ENCODE peak calls at places on chromosomes 16 and 17, in eight cellular contexts. One of them, this sample, is unnamed.

GRCh38 chr16:69179255-69180010 is 7.5 kb upstream of the SNTB2 start:
- DNase-seq in CD8-positive, alpha-beta T cell: no peak
- DNase-seq in AG10803: peak; percentile 95
- DNase-seq in lung: peak; percentile 80
- DNase-seq in bronchial epithelial cell: peak; percentile 43
- DNase-seq in Peyer's patch: peak; percentile 76
- DNase-seq in neural progenitor cell: no peak
- DNase-seq in fibroblast of mammary gland: peak; percentile 96
- DNase-seq in this sample: peak; percentile 51

GRCh38 chr17:41965694-41966375 is 760 bp upstream of the CNP start:
- DNase-seq in bronchial epithelial cell: peak; percentile 94
- DNase-seq in Peyer's patch: peak; percentile 90
- DNase-seq in CD8-positive, alpha-beta T cell: peak; percentile 72
- DNase-seq in neural progenitor cell: peak; percentile 79
- DNase-seq in fibroblast of mammary gland: peak; percentile 31
- DNase-seq in lung: peak; percentile 86
- DNase-seq in AG10803: peak; percentile 43
- DNase-seq in this sample: peak; percentile 98

GRCh38 chr17:68707032-68707431 is 105.9 kb upstream of the FAM20A start:
- DNase-seq in Peyer's patch: no peak
- DNase-seq in fibroblast of mammary gland: peak; percentile 93
- DNase-seq in AG10803: peak; percentile 86
- DNase-seq in CD8-positive, alpha-beta T cell: no peak
- DNase-seq in bronchial epithelial cell: peak; percentile 69
- DNase-seq in neural progenitor cell: peak; percentile 10
- DNase-seq in lung: no peak
- DNase-seq in this sample: peak; percentile 76

GRCh38 chr16:86676216-86676800 is 98.0 kb downstream of the FOXL1 start:
- DNase-seq in bronchial epithelial cell: peak; percentile 99
- DNase-seq in lung: no peak
- DNase-seq in Peyer's patch: no peak
- DNase-seq in AG10803: peak; percentile 64
- DNase-seq in neural progenitor cell: no peak
- DNase-seq in CD8-positive, alpha-beta T cell: no peak
- DNase-seq in fibroblast of mammary gland: peak; percentile 93
- DNase-seq in this sample: peak; percentile 95

GRCh38 chr16:64705443-64705842 is 416.4 kb downstream of the CDH11 start:
- DNase-seq in fibroblast of mammary gland: no peak
- DNase-seq in Peyer's patch: no peak
- DNase-seq in neural progenitor cell: no peak
- DNase-seq in CD8-positive, alpha-beta T cell: no peak
- DNase-seq in AG10803: peak; percentile 20
- DNase-seq in bronchial epithelial cell: no peak
- DNase-seq in lung: no peak
- DNase-seq in this sample: no peak

GRCh38 chr16:87196229-87196628 is 121.0 kb downstream of the C16orf95 start:
- DNase-seq in lung: no peak
- DNase-seq in Peyer's patch: no peak
- DNase-seq in bronchial epithelial cell: no peak
- DNase-seq in CD8-positive, alpha-beta T cell: no peak
- DNase-seq in neural progenitor cell: no peak
- DNase-seq in fibroblast of mammary gland: no peak
- DNase-seq in AG10803: no peak
- DNase-seq in this sample: no peak

GRCh38 chr16:2532494-2533141 is 1.4 kb upstream of the CEMP1 start:
- DNase-seq in lung: peak; percentile 83
- DNase-seq in AG10803: peak; percentile 42
- DNase-seq in neural progenitor cell: peak; percentile 22
- DNase-seq in CD8-positive, alpha-beta T cell: peak; percentile 75
- DNase-seq in fibroblast of mammary gland: peak; percentile 56
- DNase-seq in bronchial epithelial cell: peak; percentile 54
- DNase-seq in Peyer's patch: peak; percentile 94
- DNase-seq in this sample: peak; percentile 84

GRCh38 chr17:14276535-14277250 is 24.2 kb upstream of the HS3ST3B1 start:
- DNase-seq in AG10803: no peak
- DNase-seq in bronchial epithelial cell: no peak
- DNase-seq in neural progenitor cell: no peak
- DNase-seq in Peyer's patch: no peak
- DNase-seq in lung: no peak
- DNase-seq in fibroblast of mammary gland: no peak
- DNase-seq in CD8-positive, alpha-beta T cell: no peak
- DNase-seq in this sample: no peak

GRCh38 chr16:80899804-80900592 is 95.6 kb upstream of the CDYL2 start:
- DNase-seq in AG10803: peak; percentile 34
- DNase-seq in neural progenitor cell: no peak
- DNase-seq in fibroblast of mammary gland: peak; percentile 94
- DNase-seq in lung: peak; percentile 66
- DNase-seq in Peyer's patch: peak; percentile 63
- DNase-seq in bronchial epithelial cell: peak; percentile 52
- DNase-seq in CD8-positive, alpha-beta T cell: no peak
- DNase-seq in this sample: peak; percentile 7

GRCh38 chr16:35492225-35492624 is 2032.8 kb downstream of the TP53TG3F start:
- DNase-seq in CD8-positive, alpha-beta T cell: no peak
- DNase-seq in fibroblast of mammary gland: no peak
- DNase-seq in AG10803: no peak
- DNase-seq in Peyer's patch: no peak
- DNase-seq in lung: no peak
- DNase-seq in bronchial epithelial cell: no peak
- DNase-seq in neural progenitor cell: no peak
- DNase-seq in this sample: no peak

GRCh38 chr16:937723-938122 is 33.1 kb downstream of the LMF1 start:
- DNase-seq in lung: no peak
- DNase-seq in Peyer's patch: no peak
- DNase-seq in bronchial epithelial cell: no peak
- DNase-seq in AG10803: no peak
- DNase-seq in CD8-positive, alpha-beta T cell: no peak
- DNase-seq in fibroblast of mammary gland: no peak
- DNase-seq in neural progenitor cell: no peak
- DNase-seq in this sample: no peak

GRCh38 chr17:47643116-47643515 is 6.6 kb upstream of the KPNB1 start:
- DNase-seq in lung: no peak
- DNase-seq in CD8-positive, alpha-beta T cell: no peak
- DNase-seq in bronchial epithelial cell: peak; percentile 38
- DNase-seq in AG10803: no peak
- DNase-seq in fibroblast of mammary gland: peak; percentile 27
- DNase-seq in Peyer's patch: no peak
- DNase-seq in neural progenitor cell: no peak
- DNase-seq in this sample: peak; percentile 50

GRCh38 chr17:66167189-66167815 is 24.6 kb downstream of the CEP112 start:
- DNase-seq in CD8-positive, alpha-beta T cell: no peak
- DNase-seq in AG10803: peak; percentile 3
- DNase-seq in Peyer's patch: no peak
- DNase-seq in fibroblast of mammary gland: no peak
- DNase-seq in bronchial epithelial cell: no peak
- DNase-seq in neural progenitor cell: no peak
- DNase-seq in lung: no peak
- DNase-seq in this sample: no peak

GRCh38 chr17:55440391-55440790 is 18.8 kb upstream of the MMD start:
- DNase-seq in lung: no peak
- DNase-seq in CD8-positive, alpha-beta T cell: no peak
- DNase-seq in neural progenitor cell: no peak
- DNase-seq in fibroblast of mammary gland: no peak
- DNase-seq in AG10803: no peak
- DNase-seq in Peyer's patch: no peak
- DNase-seq in bronchial epithelial cell: peak; percentile 82
- DNase-seq in this sample: peak; percentile 92

GRCh38 chr17:3590768-3591167 is 18.4 kb downstream of the TRPV1 start:
- DNase-seq in CD8-positive, alpha-beta T cell: no peak
- DNase-seq in lung: no peak
- DNase-seq in AG10803: no peak
- DNase-seq in neural progenitor cell: no peak
- DNase-seq in fibroblast of mammary gland: no peak
- DNase-seq in Peyer's patch: no peak
- DNase-seq in bronchial epithelial cell: no peak
- DNase-seq in this sample: no peak

GRCh38 chr17:77404812-77405581 is 264.2 kb downstream of the SEC14L1 start:
- DNase-seq in bronchial epithelial cell: peak; percentile 75
- DNase-seq in CD8-positive, alpha-beta T cell: peak; percentile 89
- DNase-seq in neural progenitor cell: no peak
- DNase-seq in fibroblast of mammary gland: peak; percentile 79
- DNase-seq in AG10803: peak; percentile 83
- DNase-seq in Peyer's patch: peak; percentile 95
- DNase-seq in lung: peak; percentile 64
- DNase-seq in this sample: peak; percentile 69

GRCh38 chr16:70522216-70523000 is 946 bp downstream of the COG4 start:
- DNase-seq in AG10803: no peak
- DNase-seq in bronchial epithelial cell: no peak
- DNase-seq in lung: no peak
- DNase-seq in neural progenitor cell: no peak
- DNase-seq in CD8-positive, alpha-beta T cell: no peak
- DNase-seq in Peyer's patch: no peak
- DNase-seq in fibroblast of mammary gland: no peak
- DNase-seq in this sample: no peak

GRCh38 chr16:8469102-8469778 is 121.1 kb downstream of the TMEM114 start:
- DNase-seq in Peyer's patch: no peak
- DNase-seq in bronchial epithelial cell: no peak
- DNase-seq in CD8-positive, alpha-beta T cell: no peak
- DNase-seq in lung: no peak
- DNase-seq in AG10803: no peak
- DNase-seq in neural progenitor cell: no peak
- DNase-seq in fibroblast of mammary gland: no peak
- DNase-seq in this sample: no peak

GRCh38 chr16:49095539-49095938 is 186.1 kb downstream of the CBLN1 start:
- DNase-seq in bronchial epithelial cell: no peak
- DNase-seq in Peyer's patch: no peak
- DNase-seq in fibroblast of mammary gland: no peak
- DNase-seq in CD8-positive, alpha-beta T cell: no peak
- DNase-seq in lung: no peak
- DNase-seq in neural progenitor cell: no peak
- DNase-seq in AG10803: no peak
- DNase-seq in this sample: no peak

GRCh38 chr17:60675997-60676396 is 1.7 kb upstream of the BCAS3 start:
- DNase-seq in bronchial epithelial cell: no peak
- DNase-seq in neural progenitor cell: no peak
- DNase-seq in AG10803: no peak
- DNase-seq in lung: no peak
- DNase-seq in CD8-positive, alpha-beta T cell: no peak
- DNase-seq in Peyer's patch: no peak
- DNase-seq in fibroblast of mammary gland: no peak
- DNase-seq in this sample: no peak

GRCh38 chr17:35729405-35729833 is 2.0 kb upstream of the RASL10B start:
- DNase-seq in neural progenitor cell: peak; percentile 79
- DNase-seq in AG10803: no peak
- DNase-seq in bronchial epithelial cell: no peak
- DNase-seq in fibroblast of mammary gland: no peak
- DNase-seq in CD8-positive, alpha-beta T cell: no peak
- DNase-seq in Peyer's patch: no peak
- DNase-seq in lung: no peak
- DNase-seq in this sample: no peak

GRCh38 chr16:15483857-15484256 is 49.5 kb downstream of the BMERB1 start:
- DNase-seq in bronchial epithelial cell: no peak
- DNase-seq in neural progenitor cell: no peak
- DNase-seq in Peyer's patch: no peak
- DNase-seq in lung: no peak
- DNase-seq in CD8-positive, alpha-beta T cell: no peak
- DNase-seq in fibroblast of mammary gland: no peak
- DNase-seq in AG10803: no peak
- DNase-seq in this sample: no peak

GRCh38 chr17:1147664-1148063 is 32.1 kb downstream of the ABR start:
- DNase-seq in lung: peak; percentile 65
- DNase-seq in fibroblast of mammary gland: peak; percentile 56
- DNase-seq in Peyer's patch: peak; percentile 87
- DNase-seq in CD8-positive, alpha-beta T cell: no peak
- DNase-seq in AG10803: peak; percentile 20
- DNase-seq in neural progenitor cell: peak; percentile 78
- DNase-seq in bronchial epithelial cell: peak; percentile 78
- DNase-seq in this sample: peak; percentile 79
- TF ChIP-seq CTCF in lung: no peak
- TF ChIP-seq CTCF in fibroblast of mammary gland: peak; percentile 52
- TF ChIP-seq CTCF in Peyer's patch: no peak
- TF ChIP-seq CTCF in CD8-positive, alpha-beta T cell: no peak
- TF ChIP-seq CTCF in AG10803: peak; percentile 39
- TF ChIP-seq CTCF in neural progenitor cell: peak; percentile 65
- TF ChIP-seq CTCF in bronchial epithelial cell: peak; percentile 86
- TF ChIP-seq CTCF in this sample: peak; percentile 85

GRCh38 chr17:18262111-18262510 is 1.6 kb downstream of the MIEF2 start:
- DNase-seq in bronchial epithelial cell: peak; percentile 33
- DNase-seq in CD8-positive, alpha-beta T cell: no peak
- DNase-seq in lung: no peak
- DNase-seq in neural progenitor cell: no peak
- DNase-seq in fibroblast of mammary gland: no peak
- DNase-seq in Peyer's patch: no peak
- DNase-seq in AG10803: no peak
- DNase-seq in this sample: peak; percentile 26
- H3K4me3 ChIP-seq in bronchial epithelial cell: no peak overlapping the region
- H3K4me3 ChIP-seq in CD8-positive, alpha-beta T cell: no peak overlapping the region
- H3K4me3 ChIP-seq in lung: no peak overlapping the region
- H3K4me3 ChIP-seq in neural progenitor cell: no peak overlapping the region
- H3K4me3 ChIP-seq in fibroblast of mammary gland: no peak overlapping the region
- H3K4me3 ChIP-seq in Peyer's patch: no peak overlapping the region
- H3K4me3 ChIP-seq in AG10803: no peak overlapping the region
- H3K4me3 ChIP-seq in this sample: no peak overlapping the region

DNA sequence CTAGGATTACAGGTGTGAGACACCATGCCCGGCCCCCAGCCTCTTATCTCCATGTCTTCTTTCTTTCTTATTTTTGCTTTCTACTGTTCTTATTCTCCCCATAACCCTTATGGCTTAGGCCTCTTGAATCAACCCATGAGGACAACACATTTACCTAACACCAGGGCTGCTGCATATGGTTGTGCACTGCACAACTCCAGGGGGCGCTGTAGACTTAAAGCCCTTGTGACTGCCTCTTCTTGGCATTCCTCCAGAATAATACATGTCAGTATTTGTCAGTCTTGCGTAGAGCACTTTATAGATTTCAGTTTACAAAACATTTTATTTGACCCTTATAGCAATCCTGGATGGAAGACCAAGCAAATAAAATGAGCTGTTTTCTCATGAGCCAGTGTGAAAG is 225.0 kb upstream of the SALL1 start:
- DNase-seq in neural progenitor cell: no peak
- DNase-seq in bronchial epithelial cell: no peak
- DNase-seq in lung: no peak
- DNase-seq in Peyer's patch: no peak
- DNase-seq in fibroblast of mammary gland: no peak
- DNase-seq in CD8-positive, alpha-beta T cell: no peak
- DNase-seq in AG10803: no peak
- DNase-seq in this sample: no peak
- TF ChIP-seq CTCF in neural progenitor cell: peak; percentile 23
- TF ChIP-seq CTCF in bronchial epithelial cell: no peak
- TF ChIP-seq CTCF in lung: no peak
- TF ChIP-seq CTCF in Peyer's patch: no peak
- TF ChIP-seq CTCF in fibroblast of mammary gland: peak; percentile 23
- TF ChIP-seq CTCF in CD8-positive, alpha-beta T cell: no peak
- TF ChIP-seq CTCF in AG10803: no peak
- TF ChIP-seq CTCF in this sample: peak; percentile 13

DNA sequence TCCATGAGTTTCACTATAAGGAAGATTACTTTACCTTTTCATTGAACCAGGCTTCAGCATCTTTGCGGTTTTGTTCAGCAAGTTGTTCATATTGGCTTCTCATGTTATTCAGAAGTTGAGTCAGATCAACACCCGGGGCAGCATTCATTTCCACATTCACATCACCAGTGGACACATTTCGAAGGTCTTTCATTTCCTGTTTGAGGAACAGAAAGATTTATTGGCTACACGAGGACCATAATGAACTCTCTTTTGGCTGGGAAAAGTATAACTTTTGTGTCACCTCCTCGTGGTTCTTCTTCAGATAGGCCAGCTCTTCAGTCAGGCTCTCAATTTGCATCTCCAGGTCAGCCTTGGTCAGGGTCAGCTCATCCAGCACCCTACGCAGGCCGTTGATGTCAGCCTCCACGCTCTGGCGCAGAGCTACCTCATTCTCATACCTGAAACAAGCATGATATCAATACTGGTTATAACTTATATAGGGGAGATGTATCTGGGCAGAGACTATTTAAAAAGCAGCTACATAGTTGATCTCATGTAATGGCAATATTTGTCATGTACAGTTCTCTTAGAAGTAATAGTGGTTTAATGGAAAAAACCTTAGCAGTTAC is 2.1 kb downstream of the KRT10 start:
- DNase-seq in AG10803: no peak
- DNase-seq in neural progenitor cell: no peak
- DNase-seq in CD8-positive, alpha-beta T cell: no peak
- DNase-seq in lung: no peak
- DNase-seq in fibroblast of mammary gland: no peak
- DNase-seq in bronchial epithelial cell: no peak
- DNase-seq in Peyer's patch: no peak
- DNase-seq in this sample: no peak
- H3K4me3 ChIP-seq in AG10803: no peak overlapping the region
- H3K4me3 ChIP-seq in neural progenitor cell: peak overlapping the region; percentile 78
- H3K4me3 ChIP-seq in CD8-positive, alpha-beta T cell: no peak overlapping the region
- H3K4me3 ChIP-seq in lung: no peak overlapping the region
- H3K4me3 ChIP-seq in fibroblast of mammary gland: no peak overlapping the region
- H3K4me3 ChIP-seq in bronchial epithelial cell: no peak overlapping the region
- H3K4me3 ChIP-seq in Peyer's patch: no peak overlapping the region
- H3K4me3 ChIP-seq in this sample: peak overlapping the region; percentile 81

This sample was measured in epithelial cell of esophagus.